ENCODE peak calls at places on chromosome 3, in five cellular contexts. Z is mesenchymal stem cell, K is tibial artery, M is HCT116, X is upper lobe of left lung. D is an unnamed sample.

GRCh38 chr3:188578579-188579363 is 424.8 kb downstream of the LPP start:
- DNase-seq in Z (peak; percentile 57), K (peak; percentile 94), M (no peak), X (no peak), D (no peak)

GRCh38 chr3:31105438-31106077 is 211.1 kb upstream of the GADL1 start:
- DNase-seq in Z (peak; percentile 85), K (no peak), M (no peak), X (no peak), D (no peak)

GRCh38 chr3:190094201-190094718 is 26.4 kb downstream of the P3H2 start:
- DNase-seq in Z (peak; percentile 82), K (no peak), M (no peak), X (no peak), D (no peak)

GRCh38 chr3:31567036-31567435 is 34.3 kb downstream of the STT3B start:
- DNase-seq in Z (no peak), K (no peak), M (no peak), X (no peak), D (no peak)

GRCh38 chr3:158420654-158421396 is 150.2 kb upstream of the MLF1 start:
- DNase-seq in Z (peak; percentile 58), K (no peak), M (no peak), X (no peak), D (no peak)

GRCh38 chr3:128011140-128011539 is 41.1 kb upstream of the SEC61A1 start:
- DNase-seq in Z (peak; percentile 6), K (no peak), M (peak; percentile 61), X (no peak), D (peak; percentile 64)

GRCh38 chr3:123804676-123805075 is 79.5 kb downstream of the MYLK start:
- DNase-seq in Z (no peak), K (no peak), M (no peak), X (no peak), D (no peak)

GRCh38 chr3:160477750-160478149 is 28.2 kb upstream of the TRIM59 start:
- DNase-seq in Z (no peak), K (no peak), M (no peak), X (no peak), D (no peak)

GRCh38 chr3:94513600-94513999 is 450.7 kb downstream of the NSUN3 start:
- DNase-seq in Z (no peak), K (no peak), M (no peak), X (no peak), D (no peak)

GRCh38 chr3:8653800-8654408 is 9.3 kb upstream of the SSUH2 start:
- DNase-seq in Z (no peak), K (no peak), M (no peak), X (no peak), D (no peak)

GRCh38 chr3:181298421-181298820 is 308.9 kb upstream of the DNAJC19 start:
- DNase-seq in Z (no peak), K (no peak), M (no peak), X (no peak), D (no peak)

GRCh38 chr3:196225763-196226364 is 9.5 kb downstream of the SLC51A start:
- DNase-seq in Z (no peak), K (no peak), M (no peak), X (no peak), D (no peak)

GRCh38 chr3:139759470-139759869 is 81.7 kb upstream of the NMNAT3 start:
- DNase-seq in Z (no peak), K (no peak), M (no peak), X (no peak), D (no peak)

GRCh38 chr3:127676921-127677351 is 4.2 kb downstream of the ABTB1 start:
- DNase-seq in Z (no peak), K (peak; percentile 59), M (no peak), X (peak; percentile 73), D (no peak)

GRCh38 chr3:138082085-138082991 is 33.1 kb downstream of the DZIP1L start:
- DNase-seq in Z (peak; percentile 92), K (no peak), M (peak; percentile 42), X (no peak), D (peak; percentile 74)

GRCh38 chr3:195467641-195468390 is 25.0 kb upstream of the ACAP2 start:
- DNase-seq in Z (peak; percentile 43), K (no peak), M (no peak), X (no peak), D (no peak)

GRCh38 chr3:141191097-141191749 is 40.4 kb upstream of the PXYLP1 start:
- DNase-seq in Z (peak; percentile 16), K (no peak), M (no peak), X (no peak), D (no peak)

GRCh38 chr3:188272481-188273372 is 118.8 kb downstream of the LPP start:
- DNase-seq in Z (peak; percentile 96), K (no peak), M (no peak), X (no peak), D (no peak)

GRCh38 chr3:117563063-117563462 is 853.5 kb downstream of the TUSC7 start:
- DNase-seq in Z (peak; percentile 8), K (no peak), M (no peak), X (no peak), D (no peak)

DNA sequence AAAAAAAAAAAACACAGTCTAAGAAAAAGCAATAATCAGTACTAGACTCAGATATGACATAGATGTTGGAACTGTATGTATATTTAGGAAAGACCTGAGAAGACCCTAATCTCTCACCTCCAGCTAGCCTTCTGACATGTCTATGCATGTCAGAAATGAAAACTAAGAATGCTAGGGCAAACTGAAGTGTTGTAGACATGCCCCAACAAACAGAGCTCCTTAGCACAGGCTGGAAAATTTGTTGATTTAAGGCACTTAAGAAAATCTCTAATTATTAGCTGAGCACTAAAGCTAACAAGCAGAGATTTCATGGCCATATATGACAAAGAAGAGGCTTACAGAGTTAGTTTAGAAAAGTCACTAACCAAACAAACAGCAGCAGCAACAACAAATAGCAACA is 45.5 kb upstream of the PRSS50 start:
- DNase-seq in Z (no peak), K (no peak), M (no peak), X (no peak), D (no peak)
- H3K9me3 ChIP-seq in Z (peaks cover 41% of the 10 kb centered on the region), K (peaks cover 25% of the 10 kb centered on the region), M (no peaks in the 10 kb centered on the region), X (peaks cover 24% of the 10 kb centered on the region), D (peaks cover 5% of the 10 kb centered on the region)

GRCh38 chr3:52446042-52446441 is 1.1 kb upstream of the SEMA3G start:
- DNase-seq in Z (no peak), K (no peak), M (no peak), X (no peak), D (no peak)

GRCh38 chr3:52443268-52443610 is 1.7 kb downstream of the SEMA3G start:
- DNase-seq in Z (no peak), K (no peak), M (no peak), X (no peak), D (no peak)

GRCh38 chr3:52443791-52444687 is 864 bp downstream of the SEMA3G start:
- DNase-seq in Z (no peak), K (peak; percentile 55), M (no peak), X (no peak), D (no peak)

GRCh38 chr3:52446631-52447511 is 2.0 kb upstream of the SEMA3G start:
- DNase-seq in Z (peak; percentile 67), K (peak; percentile 72), M (peak; percentile 67), X (no peak), D (peak; percentile 69)

GRCh38 chr3:52444860-52445793 is at the start of gene SEMA3G:
- DNase-seq in Z (peak; percentile 73), K (peak; percentile 85), M (peak; percentile 74), X (peak; percentile 90), D (peak; percentile 55)
- H3K4me3 ChIP-seq in Z (no peak within 1 kb of the TSS), K (peak within 1 kb of the TSS; percentile 17), M (peak within 1 kb of the TSS; percentile 46), X (peak within 1 kb of the TSS; percentile 26), D (no peak within 1 kb of the TSS)

GRCh38 chr3:632571-633170 is 436.1 kb downstream of the CHL1 start:
- DNase-seq in Z (peak; percentile 32), K (no peak), M (peak; percentile 35), X (no peak), D (peak; percentile 75)

GRCh38 chr3:635393-635792 is 438.8 kb downstream of the CHL1 start:
- DNase-seq in Z (no peak), K (no peak), M (no peak), X (no peak), D (no peak)

GRCh38 chr3:634511-634910 is 437.9 kb downstream of the CHL1 start:
- DNase-seq in Z (no peak), K (no peak), M (no peak), X (no peak), D (no peak)
- H3K9me3 ChIP-seq in Z (no peaks in the 10 kb centered on the region), K (no peaks in the 10 kb centered on the region), M (peaks cover 26% of the 10 kb centered on the region), X (no peaks in the 10 kb centered on the region), D (no peaks in the 10 kb centered on the region)

DNA sequence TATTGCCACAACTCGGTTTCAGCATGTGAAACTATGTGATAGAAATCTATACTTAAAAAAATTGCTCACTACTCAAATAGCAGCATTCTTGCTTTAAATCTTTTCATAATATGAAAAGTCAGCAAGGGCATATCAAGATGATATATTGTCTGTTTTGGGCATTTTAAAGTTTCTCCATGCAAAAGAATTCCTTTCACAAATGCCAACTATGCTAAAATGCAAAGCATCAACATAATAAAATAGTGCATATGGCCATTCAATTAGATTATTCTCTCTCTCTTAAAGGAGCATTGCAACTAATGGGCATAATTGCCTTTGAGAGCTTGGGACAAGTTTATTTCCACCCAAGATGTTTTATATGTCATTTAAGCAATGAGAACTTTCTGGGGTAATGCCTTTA is 475.1 kb downstream of the ZPLD1 start:
- DNase-seq in Z (no peak), K (no peak), M (no peak), X (no peak), D (no peak)
- H3K4me3 ChIP-seq in Z (no peak overlapping the region), K (no peak overlapping the region), M (no peak overlapping the region), X (no peak overlapping the region), D (no peak overlapping the region)

GRCh38 chr3:176416870-176417269 is 780.4 kb downstream of the TBL1XR1 start:
- DNase-seq in Z (no peak), K (no peak), M (no peak), X (no peak), D (no peak)
- H3K9me3 ChIP-seq in Z (no peaks in the 10 kb centered on the region), K (no peaks in the 10 kb centered on the region), M (no peaks in the 10 kb centered on the region), X (no peaks in the 10 kb centered on the region), D (no peaks in the 10 kb centered on the region)

DNA sequence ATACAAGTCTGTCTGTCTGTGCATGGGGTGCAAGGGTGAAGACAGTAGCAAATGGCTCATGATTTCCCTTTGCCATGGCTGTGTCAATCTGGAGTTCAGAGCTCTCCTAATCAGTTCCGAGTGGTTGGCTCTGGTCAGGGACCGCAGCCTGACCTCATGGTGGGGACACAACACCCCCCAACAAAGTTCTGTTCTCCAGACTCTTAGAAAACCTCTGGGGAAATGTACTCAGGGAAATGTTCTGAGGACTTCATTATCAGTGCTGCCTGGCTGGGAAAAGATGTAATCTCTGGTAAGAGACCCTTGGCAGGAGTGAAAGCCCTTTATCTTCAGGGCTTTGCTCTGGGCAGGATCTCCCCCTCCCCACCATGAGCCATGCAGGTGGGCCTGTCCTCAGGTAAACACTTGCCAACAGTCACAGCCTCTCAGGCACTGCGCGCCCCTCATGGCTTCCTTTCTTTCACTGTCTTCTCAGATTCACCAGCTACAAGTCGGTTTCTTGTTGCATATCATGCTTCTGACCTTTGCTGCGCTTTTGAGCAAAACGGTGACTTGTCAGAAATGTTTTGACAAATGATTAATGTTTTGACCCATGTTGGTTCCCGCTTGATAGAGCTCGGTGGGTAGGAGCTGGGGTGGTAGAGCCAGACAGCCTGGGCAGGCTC is 95.5 kb downstream of the ST6GAL1 start:
- DNase-seq in Z (no peak), K (no peak), M (no peak), X (no peak), D (no peak)
- H3K4me3 ChIP-seq in Z (no peak overlapping the region), K (no peak overlapping the region), M (no peak overlapping the region), X (no peak overlapping the region), D (no peak overlapping the region)

DNA sequence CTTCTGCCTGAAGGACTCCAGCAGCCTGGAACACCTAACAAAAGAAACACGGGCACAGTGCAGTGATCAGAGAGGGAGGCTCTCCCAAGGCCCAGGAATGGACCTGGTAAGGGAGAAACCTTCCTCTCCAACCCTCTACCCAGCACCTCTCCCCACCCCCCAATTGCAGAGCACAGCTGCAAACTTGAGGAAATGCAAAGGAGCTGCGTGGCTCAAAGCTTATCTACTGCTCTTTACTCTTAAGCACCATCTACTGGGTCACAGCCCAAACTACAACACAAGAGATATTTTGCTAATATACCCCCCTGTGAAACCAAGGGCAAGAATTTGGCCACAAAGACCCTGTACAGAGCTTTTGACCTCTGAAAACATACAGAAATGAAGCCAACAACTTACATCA is 328.3 kb downstream of the OXSM start:
- DNase-seq in Z (no peak), K (no peak), M (no peak), X (no peak), D (peak; percentile 57)
- H3K9me3 ChIP-seq in Z (peaks cover 9% of the 10 kb centered on the region), K (no peaks in the 10 kb centered on the region), M (no peaks in the 10 kb centered on the region), X (no peaks in the 10 kb centered on the region), D (no peaks in the 10 kb centered on the region)